ENCODE peak calls at places on chromosome 12, in seven cellular contexts. A is aorta; P is stimulated activated CD8-positive, alpha-beta memory T cell treated with anti-CD3 and anti-CD28 coated beads, Interleukin-2, amount 100 ng/mL, for 48 hours; N is lung; W is H9; U is AG10803; F is sigmoid colon. G is an unnamed sample.

GRCh38 chr12:110649341-110649847 is 35.5 kb downstream of the TCTN1 start:
- DNase-seq in A (no peak), P (no peak), N (no peak), W (no peak), U (peak), F (no peak), G (peak)

GRCh38 chr12:11949738-11950403 is 120.9 kb upstream of the BCL2L14 start:
- DNase-seq in A (no peak), P (no peak), N (no peak), W (no peak), U (no peak), F (no peak), G (no peak)

GRCh38 chr12:65778268-65779090 is 45.8 kb upstream of the HMGA2 start:
- DNase-seq in A (no peak), P (no peak), N (no peak), W (no peak), U (peak), F (no peak), G (peak)

GRCh38 chr12:79934309-79935020 is 432 bp downstream of the PPP1R12A start:
- DNase-seq in A (peak), P (peak), N (peak), W (peak), U (peak), F (peak), G (peak)

GRCh38 chr12:16385779-16386646 is 38.6 kb downstream of the MGST1 start:
- DNase-seq in A (no peak), P (no peak), N (peak), W (peak), U (peak), F (peak), G (peak)

GRCh38 chr12:33588082-33588712 is 148.6 kb upstream of the SYT10 start:
- DNase-seq in A (no peak), P (no peak), N (peak), W (no peak), U (peak), F (no peak), G (peak)

GRCh38 chr12:17642340-17642650 is 447.7 kb downstream of the RERGL start:
- DNase-seq in A (no peak), P (no peak), N (no peak), W (no peak), U (no peak), F (no peak), G (no peak)

GRCh38 chr12:42426733-42427132 is 100.8 kb downstream of the PPHLN1 start:
- DNase-seq in A (no peak), P (no peak), N (no peak), W (peak), U (peak), F (no peak), G (peak)

GRCh38 chr12:77152623-77153193 is 87.3 kb upstream of the E2F7 start:
- DNase-seq in A (no peak), P (no peak), N (no peak), W (no peak), U (peak), F (no peak), G (peak)

GRCh38 chr12:100138048-100138907 is 4.4 kb downstream of the BLTP3B start:
- DNase-seq in A (no peak), P (no peak), N (no peak), W (no peak), U (peak), F (no peak), G (peak)

GRCh38 chr12:94616217-94616729 is 34.1 kb downstream of the TMCC3 start:
- DNase-seq in A (no peak), P (no peak), N (no peak), W (peak), U (no peak), F (peak), G (peak)

GRCh38 chr12:26995706-26996105 is 18.5 kb downstream of the TM7SF3 start:
- DNase-seq in A (no peak), P (no peak), N (no peak), W (no peak), U (no peak), F (no peak), G (no peak)

GRCh38 chr12:120262852-120263724 is 2.4 kb downstream of the PXN start:
- DNase-seq in A (peak), P (no peak), N (no peak), W (peak), U (peak), F (peak), G (peak)

GRCh38 chr12:114625294-114625851 is 58.6 kb downstream of the TBX3 start:
- DNase-seq in A (no peak), P (peak), N (peak), W (peak), U (peak), F (no peak), G (peak)

GRCh38 chr12:63978519-63978918 is 134.0 kb downstream of the SRGAP1 start:
- DNase-seq in A (no peak), P (no peak), N (no peak), W (no peak), U (peak), F (no peak), G (peak)

GRCh38 chr12:91833780-91834359 is 311.8 kb downstream of the BTG1 start:
- DNase-seq in A (no peak), P (no peak), N (no peak), W (no peak), U (no peak), F (no peak), G (no peak)

GRCh38 chr12:108117163-108117849 is 11.8 kb upstream of the WSCD2 start:
- DNase-seq in A (no peak), P (no peak), N (no peak), W (peak), U (no peak), F (no peak), G (no peak)

GRCh38 chr12:53300187-53300586 is 692 bp downstream of the MYG1 start:
- DNase-seq in A (no peak), P (no peak), N (no peak), W (no peak), U (peak), F (no peak), G (peak)

GRCh38 chr12:85367886-85368385 is 87.9 kb downstream of the ALX1 start:
- DNase-seq in A (no peak), P (no peak), N (no peak), W (no peak), U (no peak), F (peak), G (no peak)

GRCh38 chr12:1791104-1791927 is 29.0 kb upstream of the LRTM2 start:
- DNase-seq in A (no peak), P (peak), N (peak), W (no peak), U (peak), F (peak), G (peak)

GRCh38 chr12:57737467-57738141 is 938 bp downstream of the AGAP2 start:
- DNase-seq in A (no peak), P (no peak), N (no peak), W (peak), U (no peak), F (no peak), G (no peak)

GRCh38 chr12:6363330-6364036 is 11.9 kb downstream of the SCNN1A start:
- DNase-seq in A (peak), P (peak), N (no peak), W (peak), U (peak), F (peak), G (peak)

GRCh38 chr12:75848533-75848932 is 183.0 kb downstream of the PHLDA1 start:
- DNase-seq in A (no peak), P (no peak), N (no peak), W (no peak), U (no peak), F (no peak), G (no peak)

GRCh38 chr12:14619731-14620501 is 52.2 kb upstream of the PLBD1 start:
- DNase-seq in A (no peak), P (no peak), N (no peak), W (no peak), U (no peak), F (no peak), G (no peak)

G was measured in fibroblast of pulmonary artery.